ENCODE peak calls at places on chromosome 15, in five cellular contexts. C is NB4, D is H9, W is lower leg skin, B is BE2C. A is an unnamed sample.

GRCh38 chr15:77144492-77145070 is 73.7 kb upstream of the TSPAN3 start:
- DNase-seq in W (no peak), D (no peak), C (no peak), B (no peak), A (peak)

GRCh38 chr15:45355860-45356259 is 22.5 kb downstream of the GATM start:
- DNase-seq in B (no peak), W (no peak), D (no peak), C (no peak), A (no peak)

GRCh38 chr15:40932146-40932545 is 3.0 kb downstream of the DLL4 start:
- DNase-seq in W (no peak), D (no peak), B (no peak), C (peak), A (no peak)

GRCh38 chr15:41923424-41923999 is 29.7 kb upstream of the SPTBN5 start:
- DNase-seq in B (no peak), W (no peak), D (no peak), C (no peak), A (no peak)

GRCh38 chr15:99343836-99344551 is 92.7 kb downstream of the LRRC28 start:
- DNase-seq in B (peak), D (peak), C (peak), W (no peak), A (peak)

GRCh38 chr15:58957101-58957973 is 23.9 kb upstream of the SLTM start:
- DNase-seq in C (peak), W (peak), B (peak), D (peak), A (peak)

GRCh38 chr15:39588531-39589192 is 7.8 kb downstream of the THBS1 start:
- DNase-seq in B (no peak), W (no peak), C (no peak), D (no peak), A (peak)

GRCh38 chr15:48221261-48221660 is 15.2 kb downstream of the SLC12A1 start:
- DNase-seq in W (no peak), B (no peak), D (no peak), C (no peak), A (no peak)

GRCh38 chr15:74769463-74770025 is 12.3 kb upstream of the CSK start:
- DNase-seq in C (no peak), B (no peak), D (no peak), W (no peak), A (no peak)

GRCh38 chr15:85503151-85503797 is 122.9 kb downstream of the AKAP13 start:
- DNase-seq in W (no peak), B (no peak), C (no peak), D (no peak), A (no peak)

GRCh38 chr15:83225449-83225848 is 17.8 kb upstream of the HDGFL3 start:
- DNase-seq in W (no peak), D (no peak), C (no peak), B (no peak), A (no peak)

GRCh38 chr15:92655178-92655995 is at the start of gene FAM174B:
- DNase-seq in D (peak), W (no peak), C (no peak), B (peak), A (peak)

GRCh38 chr15:71129660-71130059 is 14.4 kb downstream of the THSD4 start:
- DNase-seq in D (no peak), W (no peak), C (no peak), B (no peak), A (no peak)

GRCh38 chr15:90774731-90775521 is 57.8 kb downstream of the BLM start:
- DNase-seq in D (no peak), B (no peak), W (no peak), C (no peak), A (peak)

GRCh38 chr15:37837276-37837675 is 97.2 kb upstream of the TMCO5A start:
- DNase-seq in W (no peak), C (no peak), D (no peak), B (no peak), A (peak)

GRCh38 chr15:63818191-63818590 is 15.6 kb downstream of the HERC1 start:
- DNase-seq in B (no peak), D (no peak), W (no peak), C (no peak), A (peak)

GRCh38 chr15:33730815-33731214 is 237.5 kb upstream of the CHRM5 start:
- DNase-seq in B (no peak), C (no peak), D (no peak), W (no peak), A (no peak)

GRCh38 chr15:33724321-33725036 is 243.8 kb upstream of the CHRM5 start:
- DNase-seq in D (no peak), B (no peak), C (no peak), W (no peak), A (no peak)

GRCh38 chr15:33735143-33735542 is 233.2 kb upstream of the CHRM5 start:
- DNase-seq in C (no peak), D (no peak), W (no peak), B (no peak), A (no peak)

GRCh38 chr15:33729648-33730047 is 238.6 kb upstream of the CHRM5 start:
- DNase-seq in B (peak), C (no peak), W (no peak), D (no peak), A (peak)
- TF ChIP-seq CTCF in B (peak), C (no peak), W (no peak), D (no peak), A (peak)

DNA sequence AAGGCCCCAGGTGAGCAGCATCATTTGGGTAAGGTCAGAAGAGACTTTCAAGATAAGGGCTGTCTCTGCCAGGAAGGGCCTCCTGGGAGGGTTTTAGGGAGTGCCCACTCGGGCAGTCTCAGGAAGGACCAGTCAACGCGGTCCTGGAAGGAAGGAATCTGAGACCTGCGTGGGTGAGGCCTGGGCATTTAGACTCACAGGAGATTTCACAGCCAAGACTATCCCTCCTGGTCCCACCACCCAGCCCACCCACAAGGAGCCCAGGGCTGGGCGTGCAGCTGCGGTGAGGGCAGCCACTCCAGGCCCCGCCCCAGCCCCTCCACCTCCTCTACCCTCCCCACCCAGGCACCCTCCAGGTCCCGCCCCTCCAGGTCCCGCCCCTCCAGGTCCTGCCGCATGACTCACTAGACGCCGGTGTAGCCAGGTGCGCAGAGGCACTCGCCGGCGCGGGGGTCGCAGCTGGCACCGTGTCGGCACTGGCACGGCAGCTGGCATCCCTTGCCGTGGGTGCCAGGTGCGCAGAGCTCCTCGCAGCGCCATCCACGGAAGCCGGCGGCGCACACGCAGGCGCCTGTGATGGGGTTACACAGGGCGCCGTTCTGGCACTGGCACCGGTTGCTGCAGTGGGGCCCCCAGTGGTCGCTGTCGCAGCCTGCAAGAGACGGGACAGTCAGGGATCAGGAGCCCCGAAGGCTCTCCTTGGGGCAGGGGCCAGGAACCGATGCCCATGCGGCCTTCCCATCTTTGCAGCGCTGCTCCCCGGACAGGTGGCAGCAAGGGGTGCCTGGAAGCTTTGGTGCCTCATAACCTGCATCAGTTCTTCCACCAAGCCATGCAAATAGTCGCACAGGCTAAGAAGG is 112.8 kb downstream of the RAB11A start:
- DNase-seq in C (peak), D (peak), W (no peak), B (peak), A (no peak)
- TF ChIP-seq CTCF in C (peak), D (peak), W (no peak), B (peak), A (no peak)

GRCh38 chr15:32903591-32903990 is 185.8 kb downstream of the GREM1 start:
- DNase-seq in C (no peak), D (no peak), W (no peak), B (no peak), A (no peak)
- TF ChIP-seq CTCF in C (no peak), D (no peak), W (no peak), B (no peak), A (no peak)

DNA sequence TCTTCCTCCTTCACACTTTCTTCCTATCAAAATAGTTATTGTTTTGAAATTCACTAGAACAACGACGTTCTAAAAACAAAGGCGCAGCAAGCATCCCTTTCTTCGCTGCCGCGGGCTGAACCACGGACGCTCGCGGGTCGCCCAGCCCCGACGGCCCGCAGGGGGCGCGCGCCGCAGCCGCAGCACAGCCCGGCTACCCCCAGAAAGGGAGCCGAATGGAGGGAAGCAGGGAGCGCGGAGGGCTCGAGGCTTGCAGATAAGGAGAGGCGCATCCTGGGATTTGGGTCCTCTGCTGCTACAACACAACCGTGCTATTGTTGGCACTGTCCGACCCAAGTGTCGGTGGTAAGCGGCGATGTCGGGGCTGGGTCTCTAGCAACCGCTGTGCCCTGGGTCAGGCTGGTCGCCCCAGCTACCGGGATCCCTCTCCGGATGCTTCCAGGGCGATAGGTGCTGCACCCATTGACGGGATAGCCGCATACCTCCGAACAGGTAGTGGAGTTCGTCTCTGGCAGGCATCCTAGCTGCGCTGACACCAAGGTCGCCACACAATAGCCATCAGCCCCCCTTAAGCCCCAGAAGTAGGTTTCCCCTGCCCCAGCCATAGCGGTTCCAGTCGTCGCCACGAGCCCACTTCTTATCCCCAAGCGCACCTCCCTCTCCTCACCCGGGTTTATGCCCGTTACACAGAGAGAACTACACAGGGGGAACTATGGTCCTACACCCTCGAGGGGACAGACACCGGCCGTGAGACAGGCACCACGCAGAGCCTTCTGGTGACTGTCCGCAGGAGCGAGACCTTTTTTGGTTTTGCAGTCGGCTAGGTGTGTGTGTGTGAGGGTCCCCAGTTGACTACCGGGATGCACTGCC is 6.0 kb downstream of the ONECUT1 start:
- DNase-seq in D (peak), W (no peak), B (peak), C (no peak), A (no peak)
- TF ChIP-seq CTCF in D (peak), W (no peak), B (peak), C (no peak), A (no peak)

GRCh38 chr15:94080416-94080815 is 150.9 kb upstream of the MCTP2 start:
- DNase-seq in C (peak), W (peak), B (no peak), D (peak), A (no peak)

GRCh38 chr15:94079459-94079858 is 151.9 kb upstream of the MCTP2 start:
- DNase-seq in W (no peak), C (no peak), D (no peak), B (no peak), A (no peak)

GRCh38 chr15:94080989-94081605 is 150.3 kb upstream of the MCTP2 start:
- DNase-seq in D (no peak), C (no peak), B (no peak), W (no peak), A (no peak)

GRCh38 chr15:94081829-94082228 is 149.5 kb upstream of the MCTP2 start:
- DNase-seq in D (no peak), B (no peak), C (no peak), W (no peak), A (no peak)

GRCh38 chr15:94079968-94080367 is 151.4 kb upstream of the MCTP2 start:
- DNase-seq in B (no peak), W (no peak), D (no peak), C (no peak), A (no peak)
- TF ChIP-seq CTCF in B (no peak), W (no peak), D (no peak), C (no peak), A (no peak)

DNA sequence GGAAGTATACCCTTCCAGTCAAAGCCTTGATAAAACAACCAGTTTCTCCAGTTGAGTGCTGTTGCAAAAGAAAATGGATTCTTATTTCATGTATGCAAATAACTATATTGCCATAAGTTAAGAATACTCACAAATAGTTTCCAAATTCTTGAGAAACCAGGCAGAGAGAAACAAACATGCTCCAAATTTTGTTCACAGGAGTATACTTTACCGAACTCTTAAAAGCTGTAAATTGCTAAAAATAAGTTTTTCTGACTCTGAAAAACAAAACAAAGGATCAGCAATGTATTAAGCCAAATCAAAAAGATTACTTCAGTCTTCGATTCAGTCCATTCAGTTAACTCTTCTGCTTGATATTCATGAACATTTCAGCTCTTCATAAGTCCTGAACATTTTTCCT is 646.5 kb downstream of the MCTP2 start:
- DNase-seq in B (no peak), W (no peak), D (no peak), C (no peak), A (no peak)
- TF ChIP-seq CTCF in B (no peak), W (no peak), D (no peak), C (no peak), A (no peak)